ENCODE peak calls at places on chromosomes 1 and 21, in nine cellular contexts. S is PC-3; T is psoas muscle; W is NCI-H446; C is astrocyte of the spinal cord; D is stimulated activated naive B cell treated with anti-CD40 and anti-IgM and Interleukin-4, amounts not matched to agents 10 μg/mL and 1 μg/mL and 100 μg/mL, for 72 hours; U is Calu3; R is fibroblast of mammary gland; P is fibroblast of pulmonary artery. J is an unnamed sample.

GRCh38 chr1:45356186-45356585 is 15.9 kb upstream of the MUTYH start:
- DNase-seq in S (peak), T (no peak), W (no peak), C (no peak), D (no peak), U (peak), R (no peak), P (no peak), J (no peak)

GRCh38 chr21:15441060-15441493 is 288.7 kb upstream of the USP25 start:
- DNase-seq in S (no peak), T (no peak), W (no peak), C (no peak), D (peak), U (no peak), R (no peak), P (no peak), J (no peak)

GRCh38 chr1:155166373-155167165 is 6.5 kb downstream of the KRTCAP2 start:
- DNase-seq in S (no peak), T (peak), W (no peak), C (no peak), D (no peak), U (no peak), R (no peak), P (peak), J (no peak)

GRCh38 chr1:215273838-215274516 is 191.4 kb downstream of the KCNK2 start:
- DNase-seq in S (peak), T (no peak), W (no peak), C (peak), D (no peak), U (no peak), R (peak), P (peak), J (no peak)

GRCh38 chr21:41233913-41234312 is 66.0 kb downstream of the BACE2 start:
- DNase-seq in S (no peak), T (no peak), W (no peak), C (no peak), D (no peak), U (no peak), R (no peak), P (no peak), J (no peak)

GRCh38 chr1:29800120-29800519 is 563.8 kb downstream of the PTPRU start:
- DNase-seq in S (no peak), T (no peak), W (no peak), C (no peak), D (no peak), U (no peak), R (no peak), P (no peak), J (no peak)

GRCh38 chr1:186738896-186739295 is 58.7 kb upstream of the PTGS2 start:
- DNase-seq in S (no peak), T (no peak), W (no peak), C (no peak), D (peak), U (no peak), R (no peak), P (no peak), J (peak)

GRCh38 chr1:230408971-230409370 is 17.2 kb downstream of the PGBD5 start:
- DNase-seq in S (no peak), T (no peak), W (no peak), C (no peak), D (no peak), U (no peak), R (no peak), P (no peak), J (no peak)

GRCh38 chr21:34243562-34243961 is 120.2 kb upstream of the KCNE2 start:
- DNase-seq in S (peak), T (no peak), W (peak), C (peak), D (no peak), U (peak), R (peak), P (peak), J (no peak)

GRCh38 chr1:115300087-115300856 is 37.8 kb downstream of the NGF start:
- DNase-seq in S (peak), T (no peak), W (no peak), C (no peak), D (no peak), U (no peak), R (peak), P (no peak), J (no peak)